ENCODE peak calls at places on chromosomes 4 and X, in five cellular contexts. J, R, C, A and N are unnamed samples.

GRCh38 chr4:177367336-177367735 is 57.7 kb downstream of the NEIL3 start:
- DNase-seq in J (no peak), A (no peak), C (no peak), R (no peak), N (no peak)

GRCh38 chr4:13642576-13642975 is 15.1 kb upstream of the BOD1L1 start:
- DNase-seq in C (no peak), J (no peak), A (no peak), R (no peak), N (no peak)

GRCh38 chrX:1165535-1166196 is 46.8 kb downstream of the CRLF2 start:
- DNase-seq in R (peak), J (no peak), C (no peak), A (no peak), N (no peak)

GRCh38 chrX:30876367-30876766 is 12.7 kb downstream of the TAB3 start:
- DNase-seq in C (no peak), R (no peak), A (no peak), J (no peak), N (no peak)

GRCh38 chr4:182628540-182628939 is 288.6 kb downstream of the DCTD start:
- DNase-seq in R (no peak), A (no peak), J (no peak), C (no peak), N (no peak)

GRCh38 chr4:122700178-122700725 is 32.3 kb upstream of the BBS12 start:
- DNase-seq in R (no peak), C (no peak), J (no peak), A (no peak), N (peak)

GRCh38 chrX:149571770-149572169 is 15.5 kb downstream of the MAGEA9B start:
- DNase-seq in R (no peak), J (no peak), A (no peak), C (no peak), N (no peak)

GRCh38 chr4:125758438-125758837 is 443.7 kb downstream of the FAT4 start:
- DNase-seq in A (no peak), R (no peak), C (no peak), J (no peak), N (no peak)

GRCh38 chrX:120604359-120604782 is 470 bp downstream of the MCTS1 start:
- DNase-seq in J (peak), C (no peak), R (peak), A (no peak), N (no peak)

GRCh38 chrX:76148753-76149152 is 24.1 kb upstream of the PBDC1 start:
- DNase-seq in R (peak), J (no peak), A (no peak), C (no peak), N (peak)

GRCh38 chrX:71283409-71284143 is at the start of gene NONO:
- DNase-seq in A (peak), R (peak), C (peak), J (peak), N (peak)

GRCh38 chr4:173415092-173415491 is 16.2 kb upstream of the SCRG1 start:
- DNase-seq in A (no peak), J (no peak), C (no peak), R (no peak), N (no peak)

GRCh38 chrX:17590892-17591740 is 146.2 kb upstream of the SCML1 start:
- DNase-seq in R (peak), A (peak), J (peak), C (peak), N (peak)

GRCh38 chr4:145839151-145839550 is 99.5 kb downstream of the ZNF827 start:
- DNase-seq in J (no peak), A (no peak), C (no peak), R (no peak), N (no peak)

GRCh38 chr4:158302076-158302866 is 92.0 kb downstream of the TMEM144 start:
- DNase-seq in A (no peak), R (no peak), J (no peak), C (no peak), N (no peak)